ENCODE peak calls at places on chromosome 3, in eight cellular contexts. P, M, C, R, S, O, K and T are unnamed samples.

GRCh38 chr3:132311860-132312259 is 5.3 kb upstream of the ACP3 start:
- DNase-seq in P (no peak), M (no peak), C (no peak), R (no peak), S (no peak), O (no peak), K (no peak), T (no peak)

GRCh38 chr3:48188266-48189201 is at the start of gene CDC25A:
- DNase-seq in P (peak), M (peak), C (peak), R (peak), S (peak), O (peak), K (peak), T (peak)

GRCh38 chr3:81218023-81218422 is 543.4 kb downstream of the GBE1 start:
- DNase-seq in P (no peak), M (no peak), C (peak), R (no peak), S (peak), O (peak), K (no peak), T (peak)

GRCh38 chr3:143901105-143901504 is 52.8 kb upstream of the SLC9A9 start:
- DNase-seq in P (peak), M (no peak), C (no peak), R (no peak), S (no peak), O (no peak), K (no peak), T (no peak)

GRCh38 chr3:115975353-115975752 is 352.0 kb downstream of the GAP43 start:
- DNase-seq in P (no peak), M (no peak), C (no peak), R (no peak), S (no peak), O (no peak), K (peak), T (no peak)

GRCh38 chr3:134985841-134986520 is 190.9 kb downstream of the EPHB1 start:
- DNase-seq in P (no peak), M (no peak), C (no peak), R (no peak), S (no peak), O (no peak), K (no peak), T (no peak)

GRCh38 chr3:50273689-50274065 is 4.7 kb downstream of the SEMA3B start:
- DNase-seq in P (no peak), M (peak), C (no peak), R (no peak), S (no peak), O (no peak), K (no peak), T (no peak)

GRCh38 chr3:36135863-36136262 is 244.4 kb upstream of the STAC start:
- DNase-seq in P (no peak), M (no peak), C (no peak), R (no peak), S (no peak), O (no peak), K (no peak), T (no peak)

GRCh38 chr3:24128195-24129005 is 183.3 kb downstream of the NR1D2 start:
- DNase-seq in P (peak), M (no peak), C (no peak), R (no peak), S (no peak), O (no peak), K (no peak), T (no peak)

GRCh38 chr3:24273491-24273890 is 221.2 kb downstream of the THRB start:
- DNase-seq in P (no peak), M (no peak), C (no peak), R (no peak), S (no peak), O (no peak), K (no peak), T (no peak)

GRCh38 chr3:167728176-167728575 is 6.5 kb downstream of the PDCD10 start:
- DNase-seq in P (peak), M (no peak), C (no peak), R (no peak), S (no peak), O (no peak), K (no peak), T (no peak)

GRCh38 chr3:62604746-62605351 is 231.5 kb upstream of the FEZF2 start:
- DNase-seq in P (no peak), M (no peak), C (no peak), R (no peak), S (no peak), O (no peak), K (no peak), T (no peak)

GRCh38 chr3:149473314-149473990 is 1.0 kb upstream of the TM4SF4 start:
- DNase-seq in P (no peak), M (no peak), C (no peak), R (no peak), S (no peak), O (no peak), K (no peak), T (no peak)

GRCh38 chr3:80533553-80533952 is 765.8 kb upstream of the ROBO1 start:
- DNase-seq in P (no peak), M (no peak), C (no peak), R (no peak), S (no peak), O (no peak), K (no peak), T (no peak)

GRCh38 chr3:94441494-94441847 is 378.6 kb downstream of the NSUN3 start:
- DNase-seq in P (no peak), M (no peak), C (no peak), R (no peak), S (no peak), O (no peak), K (no peak), T (no peak)

GRCh38 chr3:78858910-78859309 is 908.9 kb downstream of the ROBO1 start:
- DNase-seq in P (no peak), M (no peak), C (no peak), R (no peak), S (no peak), O (no peak), K (no peak), T (no peak)

GRCh38 chr3:46337911-46338310 is 16.0 kb upstream of the CCR2 start:
- DNase-seq in P (no peak), M (no peak), C (no peak), R (no peak), S (no peak), O (no peak), K (no peak), T (no peak)

GRCh38 chr3:112327371-112327951 is 5.5 kb upstream of the CD200 start:
- DNase-seq in P (peak), M (no peak), C (no peak), R (no peak), S (peak), O (peak), K (peak), T (peak)

GRCh38 chr3:24506966-24507775 is 12.5 kb upstream of the THRB start:
- DNase-seq in P (peak), M (no peak), C (no peak), R (no peak), S (no peak), O (no peak), K (no peak), T (no peak)

GRCh38 chr3:97125902-97126499 is 311.6 kb downstream of the EPHA6 start:
- DNase-seq in P (no peak), M (no peak), C (no peak), R (no peak), S (no peak), O (no peak), K (no peak), T (no peak)

GRCh38 chr3:113275876-113276580 is 64.7 kb downstream of the BOC start:
- DNase-seq in P (peak), M (peak), C (peak), R (peak), S (no peak), O (peak), K (peak), T (peak)

GRCh38 chr3:151578495-151578894 is 117.6 kb upstream of the IGSF10 start:
- DNase-seq in P (no peak), M (no peak), C (no peak), R (no peak), S (no peak), O (no peak), K (no peak), T (no peak)

GRCh38 chr3:127678611-127679533 is 6.1 kb downstream of the ABTB1 start:
- DNase-seq in P (no peak), M (peak), C (no peak), R (peak), S (peak), O (no peak), K (no peak), T (no peak)

GRCh38 chr3:46812237-46812791 is 50.9 kb downstream of the MYL3 start:
- DNase-seq in P (peak), M (peak), C (peak), R (peak), S (no peak), O (peak), K (peak), T (peak)

GRCh38 chr3:118544458-118544857 is 490.2 kb downstream of the IGSF11 start:
- DNase-seq in P (no peak), M (no peak), C (no peak), R (no peak), S (no peak), O (no peak), K (no peak), T (no peak)

GRCh38 chr3:30795176-30795575 is 99.3 kb downstream of the GADL1 start:
- DNase-seq in P (no peak), M (no peak), C (no peak), R (no peak), S (no peak), O (no peak), K (no peak), T (no peak)

GRCh38 chr3:126961191-126961790 is 21.6 kb upstream of the PLXNA1 start:
- DNase-seq in P (no peak), M (peak), C (no peak), R (no peak), S (no peak), O (no peak), K (peak), T (no peak)

GRCh38 chr3:102630531-102630930 is 195.7 kb downstream of the ZPLD1 start:
- DNase-seq in P (no peak), M (no peak), C (no peak), R (no peak), S (no peak), O (no peak), K (no peak), T (no peak)